ENCODE peak calls at places on chromosomes 4 and X, in ten cellular contexts. B is fibroblast of mammary gland, S is stomach, G is AG09309, Z is SK-N-SH, H is OCI-LY7, K is lower lobe of right lung, W is body of pancreas, E is IMR-90, V is suprapubic skin. C is an unnamed sample.

GRCh38 chr4:1746265-1746691 is 25.0 kb downstream of the TACC3 start:
- DNase-seq in B (peak; percentile 56), S (peak; percentile 80), G (no peak), Z (peak; percentile 96), H (peak; percentile 84), K (peak; percentile 81), W (peak; percentile 77), E (peak; percentile 45), V (no peak), C (peak; percentile 73)

GRCh38 chr4:47002593-47002992 is 9.2 kb upstream of the GABRA4 start:
- DNase-seq in B (peak; percentile 3), S (no peak), G (no peak), Z (no peak), H (no peak), K (no peak), W (no peak), E (peak; percentile 79), V (no peak), C (no peak)

GRCh38 chr4:145827885-145828284 is 110.7 kb downstream of the ZNF827 start:
- DNase-seq in B (no peak), S (no peak), G (no peak), Z (no peak), H (no peak), K (no peak), W (no peak), E (no peak), V (no peak), C (no peak)

GRCh38 chrX:153727108-153727931 is 2.7 kb downstream of the ABCD1 start:
- DNase-seq in B (no peak), S (peak; percentile 78), G (no peak), Z (no peak), H (peak; percentile 41), K (peak; percentile 56), W (peak; percentile 77), E (no peak), V (no peak), C (peak; percentile 18)

GRCh38 chr4:119585771-119586170 is 42.8 kb downstream of the PDE5A start:
- DNase-seq in B (peak; percentile 45), S (no peak), G (no peak), Z (no peak), H (no peak), K (no peak), W (no peak), E (peak; percentile 80), V (no peak), C (no peak)

GRCh38 chr4:10688827-10689226 is 4.3 kb upstream of the CLNK start:
- DNase-seq in B (no peak), S (no peak), G (no peak), Z (no peak), H (peak; percentile 15), K (no peak), W (no peak), E (no peak), V (no peak), C (no peak)

GRCh38 chr4:122710434-122711308 is 21.8 kb upstream of the BBS12 start:
- DNase-seq in B (peak; percentile 49), S (no peak), G (no peak), Z (no peak), H (no peak), K (no peak), W (no peak), E (peak; percentile 44), V (no peak), C (peak; percentile 55)

GRCh38 chr4:119209077-119209476 is 3.4 kb upstream of the USP53 start:
- DNase-seq in B (peak; percentile 99), S (no peak), G (peak; percentile 76), Z (no peak), H (no peak), K (no peak), W (no peak), E (peak; percentile 96), V (no peak), C (peak; percentile 80)

GRCh38 chr4:183099537-183100297 is 660 bp downstream of the WWC2 start:
- DNase-seq in B (no peak), S (peak; percentile 29), G (no peak), Z (no peak), H (no peak), K (peak; percentile 67), W (peak; percentile 57), E (no peak), V (no peak), C (no peak)

GRCh38 chr4:181601118-181601517 is 642.1 kb upstream of the TENM3 start:
- DNase-seq in B (no peak), S (no peak), G (no peak), Z (no peak), H (no peak), K (no peak), W (no peak), E (no peak), V (no peak), C (no peak)

GRCh38 chr4:113773014-113773413 is 11.5 kb upstream of the CAMK2D start:
- DNase-seq in B (no peak), S (no peak), G (no peak), Z (no peak), H (no peak), K (no peak), W (no peak), E (no peak), V (no peak), C (no peak)

GRCh38 chrX:150935466-150935865 is 37.0 kb upstream of the CD99L2 start:
- DNase-seq in B (peak; percentile 40), S (no peak), G (peak; percentile 63), Z (no peak), H (no peak), K (no peak), W (no peak), E (peak; percentile 41), V (no peak), C (peak; percentile 7)

GRCh38 chrX:572490-573124 is 58.0 kb upstream of the SHOX start:
- DNase-seq in B (no peak), S (no peak), G (no peak), Z (no peak), H (no peak), K (no peak), W (no peak), E (no peak), V (no peak), C (no peak)
- TF ChIP-seq CTCF in B (no peak), S (no peak), G (no peak), Z (no peak), H (no peak), K (no peak), W (no peak), E (no peak), V (no peak), C (no peak)

DNA sequence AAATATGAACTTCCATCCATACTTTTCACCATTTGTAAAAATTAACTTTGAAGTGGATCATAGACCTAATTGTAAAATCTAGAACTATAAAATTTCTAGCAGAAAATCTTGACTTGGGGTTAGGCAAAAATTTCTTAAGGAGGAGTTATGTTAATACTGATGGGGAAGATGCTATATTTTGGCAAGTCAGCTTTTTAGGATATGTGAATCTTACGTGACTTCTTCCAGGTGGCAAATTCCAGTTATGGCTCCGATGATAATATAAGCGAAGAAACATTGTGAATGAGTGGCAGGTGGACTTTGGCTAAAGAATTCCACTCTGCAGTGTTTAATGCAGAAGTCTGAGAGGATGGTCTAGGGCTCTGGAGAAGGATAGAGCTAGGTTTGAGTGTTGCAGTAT is 1.5 kb downstream of the PRPS2 start:
- DNase-seq in B (no peak), S (no peak), G (no peak), Z (no peak), H (no peak), K (no peak), W (no peak), E (no peak), V (no peak), C (no peak)
- H3K4me3 ChIP-seq in B (peak overlapping the region; percentile 49), S (no peak overlapping the region), G (no peak overlapping the region), Z (no peak overlapping the region), H (peak overlapping the region; percentile 91), K (no peak overlapping the region), W (no peak overlapping the region), E (no peak overlapping the region), V (peak overlapping the region; percentile 63), C (no peak overlapping the region)

DNA sequence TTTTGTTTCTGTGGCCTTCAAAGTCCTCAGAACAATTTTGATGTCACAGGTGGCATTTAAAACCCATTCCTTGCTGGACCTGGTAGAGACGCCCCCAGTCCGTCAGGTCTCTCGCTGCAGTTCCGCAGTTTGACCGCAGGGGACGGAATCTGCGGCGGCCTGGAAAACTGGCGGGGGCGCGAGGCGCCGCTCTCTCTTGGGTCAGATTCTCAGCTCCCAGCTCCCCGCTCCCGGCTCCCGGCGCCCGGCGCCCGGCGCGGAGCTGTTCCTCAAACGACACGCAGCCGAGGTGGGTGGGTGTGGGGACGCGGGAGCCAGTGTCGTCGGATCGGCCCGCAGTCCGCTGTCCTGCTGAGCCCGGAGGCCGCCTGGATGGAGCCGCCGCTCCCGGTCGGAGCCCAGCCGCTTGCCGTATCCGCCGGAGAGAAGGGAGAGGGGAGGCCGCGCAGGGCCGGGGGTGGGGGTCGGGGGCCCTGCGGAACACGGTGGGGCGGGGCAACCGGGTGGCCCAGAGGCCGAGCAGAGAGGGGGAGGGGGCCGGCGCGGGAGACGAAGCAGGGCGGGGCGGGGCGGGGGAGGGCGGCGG is at the start of gene OCRL:
- DNase-seq in B (peak; percentile 59), S (peak; percentile 68), G (no peak), Z (peak; percentile 91), H (peak; percentile 74), K (peak; percentile 81), W (peak; percentile 67), E (peak; percentile 59), V (peak; percentile 80), C (peak; percentile 63)
- TF ChIP-seq CTCF in B (peak; percentile 53), S (peak; percentile 67), G (peak; percentile 74), Z (peak; percentile 75), H (peak; percentile 71), K (peak; percentile 76), W (peak; percentile 76), E (peak; percentile 62), V (peak; percentile 40), C (peak; percentile 72)

GRCh38 chrX:109856974-109857373 is 123.9 kb upstream of the ACSL4 start:
- DNase-seq in B (peak; percentile 34), S (no peak), G (no peak), Z (peak; percentile 19), H (peak; percentile 35), K (no peak), W (no peak), E (peak; percentile 34), V (no peak), C (peak; percentile 49)

GRCh38 chrX:109858602-109859341 is 125.7 kb upstream of the ACSL4 start:
- DNase-seq in B (no peak), S (no peak), G (no peak), Z (no peak), H (no peak), K (no peak), W (no peak), E (no peak), V (no peak), C (no peak)

GRCh38 chrX:109859673-109860072 is 126.6 kb upstream of the ACSL4 start:
- DNase-seq in B (no peak), S (no peak), G (no peak), Z (no peak), H (no peak), K (no peak), W (no peak), E (no peak), V (no peak), C (no peak)

GRCh38 chrX:109855501-109855900 is 122.4 kb upstream of the ACSL4 start:
- DNase-seq in B (no peak), S (no peak), G (no peak), Z (no peak), H (no peak), K (no peak), W (no peak), E (no peak), V (no peak), C (no peak)

GRCh38 chrX:109857898-109858297 is 124.8 kb upstream of the ACSL4 start:
- DNase-seq in B (peak; percentile 63), S (no peak), G (no peak), Z (no peak), H (no peak), K (no peak), W (no peak), E (peak; percentile 52), V (no peak), C (no peak)
- H3K4me3 ChIP-seq in B (no peak overlapping the region), S (no peak overlapping the region), G (no peak overlapping the region), Z (no peak overlapping the region), H (no peak overlapping the region), K (no peak overlapping the region), W (no peak overlapping the region), E (no peak overlapping the region), V (no peak overlapping the region), C (no peak overlapping the region)